ENCODE peak calls at places on chromosomes 2 and 18, in six cellular contexts. N, I, T, S, X and Q are unnamed samples.

GRCh38 chr18:23982154-23983071 is 32.1 kb upstream of the TTC39C start:
- DNase-seq in N (no peak), X (no peak), S (no peak), I (no peak), T (peak; percentile 54), Q (no peak)

GRCh38 chr2:215693999-215694356 is 258.1 kb upstream of the FN1 start:
- DNase-seq in T (no peak), S (no peak), I (no peak), X (no peak), N (no peak), Q (no peak)

GRCh38 chr18:77065221-77065981 is 67.2 kb downstream of the MBP start:
- DNase-seq in T (peak; percentile 99), N (peak; percentile 41), I (peak; percentile 39), X (no peak), S (peak; percentile 85), Q (no peak)

GRCh38 chr2:217568289-217568985 is 434.4 kb downstream of the TNS1 start:
- DNase-seq in S (no peak), I (no peak), T (peak; percentile 18), N (no peak), X (no peak), Q (no peak)

GRCh38 chr2:9225806-9226205 is 19.2 kb downstream of the ASAP2 start:
- DNase-seq in I (no peak), T (no peak), S (no peak), X (no peak), N (no peak), Q (no peak)

GRCh38 chr2:205383601-205384000 is 298.7 kb upstream of the NRP2 start:
- DNase-seq in X (no peak), T (no peak), N (no peak), I (no peak), S (no peak), Q (no peak)

GRCh38 chr2:114550895-114551793 is 108.7 kb downstream of the DPP10 start:
- DNase-seq in T (peak; percentile 45), X (no peak), N (peak; percentile 75), I (no peak), S (no peak), Q (peak; percentile 13)

GRCh38 chr18:13470555-13471494 is 252.3 kb downstream of the LDLRAD4 start:
- DNase-seq in T (no peak), N (no peak), I (no peak), X (no peak), S (no peak), Q (no peak)

GRCh38 chr18:48840491-48840877 is 110.3 kb downstream of the SMAD7 start:
- DNase-seq in T (no peak), S (peak; percentile 44), N (no peak), X (peak; percentile 72), I (no peak), Q (no peak)

GRCh38 chr2:134957477-134957876 is 38.9 kb downstream of the CCNT2 start:
- DNase-seq in S (no peak), T (no peak), N (no peak), I (no peak), X (no peak), Q (no peak)

GRCh38 chr2:183926433-183926832 is 671.9 kb upstream of the ZNF804A start:
- DNase-seq in I (no peak), N (no peak), X (no peak), S (no peak), T (no peak), Q (no peak)

GRCh38 chr2:3265981-3266726 is 111.5 kb downstream of the EIPR1 start:
- DNase-seq in X (no peak), N (no peak), S (no peak), I (no peak), T (no peak), Q (no peak)

GRCh38 chr2:29655391-29656086 is 265.8 kb downstream of the ALK start:
- DNase-seq in I (no peak), N (no peak), X (no peak), S (no peak), T (peak; percentile 65), Q (no peak)

GRCh38 chr2:236309669-236310029 is 45.4 kb upstream of the ASB18 start:
- DNase-seq in X (no peak), I (no peak), N (no peak), T (peak; percentile 42), S (no peak), Q (peak; percentile 28)

GRCh38 chr2:30686000-30686399 is 121.2 kb downstream of the CAPN13 start:
- DNase-seq in N (no peak), T (no peak), I (no peak), X (no peak), S (no peak), Q (peak; percentile 14)